ENCODE peak calls at places on chromosomes 2 and 18, in seven cellular contexts. One of them, this sample, is unnamed.

GRCh38 chr2:127044165-127044718 is 62.7 kb downstream of the BIN1 start:
- DNase-seq in coronary artery: no peak
- DNase-seq in activated CD8-positive, alpha-beta T cell treated with anti-CD3 and anti-CD28 coated beads for 36 hours: no peak
- DNase-seq in hippocampal formation: no peak
- DNase-seq in activated T-cell treated with anti-CD3 and anti-CD28 coated beads for 1 hour: no peak
- DNase-seq in activated effector memory CD4-positive, alpha-beta T cell treated with anti-CD3 and anti-CD28 coated beads, Interleukin-2, amount 50 U/mL, for 16 hours: no peak
- DNase-seq in RKO: no peak
- DNase-seq in this sample: no peak

GRCh38 chr2:69817739-69818494 is 11.5 kb upstream of the GMCL1 start:
- DNase-seq in hippocampal formation: no peak
- DNase-seq in activated CD8-positive, alpha-beta T cell treated with anti-CD3 and anti-CD28 coated beads for 36 hours: no peak
- DNase-seq in coronary artery: no peak
- DNase-seq in activated effector memory CD4-positive, alpha-beta T cell treated with anti-CD3 and anti-CD28 coated beads, Interleukin-2, amount 50 U/mL, for 16 hours: no peak
- DNase-seq in RKO: no peak
- DNase-seq in activated T-cell treated with anti-CD3 and anti-CD28 coated beads for 1 hour: no peak
- DNase-seq in this sample: no peak

GRCh38 chr18:33720133-33720532 is 142.1 kb downstream of the ASXL3 start:
- DNase-seq in activated CD8-positive, alpha-beta T cell treated with anti-CD3 and anti-CD28 coated beads for 36 hours: no peak
- DNase-seq in activated effector memory CD4-positive, alpha-beta T cell treated with anti-CD3 and anti-CD28 coated beads, Interleukin-2, amount 50 U/mL, for 16 hours: no peak
- DNase-seq in activated T-cell treated with anti-CD3 and anti-CD28 coated beads for 1 hour: no peak
- DNase-seq in hippocampal formation: no peak
- DNase-seq in RKO: peak
- DNase-seq in coronary artery: no peak
- DNase-seq in this sample: no peak

GRCh38 chr18:13240060-13240725 is 21.6 kb downstream of the LDLRAD4 start:
- DNase-seq in activated CD8-positive, alpha-beta T cell treated with anti-CD3 and anti-CD28 coated beads for 36 hours: no peak
- DNase-seq in coronary artery: peak
- DNase-seq in activated effector memory CD4-positive, alpha-beta T cell treated with anti-CD3 and anti-CD28 coated beads, Interleukin-2, amount 50 U/mL, for 16 hours: peak
- DNase-seq in RKO: no peak
- DNase-seq in activated T-cell treated with anti-CD3 and anti-CD28 coated beads for 1 hour: no peak
- DNase-seq in hippocampal formation: no peak
- DNase-seq in this sample: no peak

GRCh38 chr2:152518656-152519580 is 183.9 kb downstream of the FMNL2 start:
- DNase-seq in activated CD8-positive, alpha-beta T cell treated with anti-CD3 and anti-CD28 coated beads for 36 hours: no peak
- DNase-seq in coronary artery: no peak
- DNase-seq in activated T-cell treated with anti-CD3 and anti-CD28 coated beads for 1 hour: no peak
- DNase-seq in hippocampal formation: no peak
- DNase-seq in RKO: no peak
- DNase-seq in activated effector memory CD4-positive, alpha-beta T cell treated with anti-CD3 and anti-CD28 coated beads, Interleukin-2, amount 50 U/mL, for 16 hours: no peak
- DNase-seq in this sample: no peak

GRCh38 chr2:75476778-75477177 is 84.0 kb downstream of the EVA1A start:
- DNase-seq in activated effector memory CD4-positive, alpha-beta T cell treated with anti-CD3 and anti-CD28 coated beads, Interleukin-2, amount 50 U/mL, for 16 hours: no peak
- DNase-seq in RKO: no peak
- DNase-seq in activated CD8-positive, alpha-beta T cell treated with anti-CD3 and anti-CD28 coated beads for 36 hours: peak
- DNase-seq in hippocampal formation: no peak
- DNase-seq in coronary artery: no peak
- DNase-seq in activated T-cell treated with anti-CD3 and anti-CD28 coated beads for 1 hour: no peak
- DNase-seq in this sample: peak

GRCh38 chr18:77101410-77102245 is 31.0 kb downstream of the MBP start:
- DNase-seq in activated CD8-positive, alpha-beta T cell treated with anti-CD3 and anti-CD28 coated beads for 36 hours: peak
- DNase-seq in RKO: peak
- DNase-seq in coronary artery: peak
- DNase-seq in hippocampal formation: no peak
- DNase-seq in activated effector memory CD4-positive, alpha-beta T cell treated with anti-CD3 and anti-CD28 coated beads, Interleukin-2, amount 50 U/mL, for 16 hours: peak
- DNase-seq in activated T-cell treated with anti-CD3 and anti-CD28 coated beads for 1 hour: no peak
- DNase-seq in this sample: peak

GRCh38 chr2:150732064-150732463 is 244.6 kb upstream of the RND3 start:
- DNase-seq in hippocampal formation: no peak
- DNase-seq in coronary artery: no peak
- DNase-seq in activated CD8-positive, alpha-beta T cell treated with anti-CD3 and anti-CD28 coated beads for 36 hours: no peak
- DNase-seq in RKO: peak
- DNase-seq in activated T-cell treated with anti-CD3 and anti-CD28 coated beads for 1 hour: no peak
- DNase-seq in activated effector memory CD4-positive, alpha-beta T cell treated with anti-CD3 and anti-CD28 coated beads, Interleukin-2, amount 50 U/mL, for 16 hours: no peak
- DNase-seq in this sample: peak

GRCh38 chr18:12884521-12885323 is 685 bp upstream of the PTPN2 start:
- DNase-seq in coronary artery: no peak
- DNase-seq in activated CD8-positive, alpha-beta T cell treated with anti-CD3 and anti-CD28 coated beads for 36 hours: no peak
- DNase-seq in activated effector memory CD4-positive, alpha-beta T cell treated with anti-CD3 and anti-CD28 coated beads, Interleukin-2, amount 50 U/mL, for 16 hours: no peak
- DNase-seq in activated T-cell treated with anti-CD3 and anti-CD28 coated beads for 1 hour: no peak
- DNase-seq in hippocampal formation: no peak
- DNase-seq in RKO: no peak
- DNase-seq in this sample: no peak